ENCODE peak calls at places on chromosomes 11 and 22, in nine cellular contexts. N is CD8-positive, alpha-beta T cell; I is heart left ventricle; H is stomach; K is HL-60; Q is Panc1; J is MM.1S; S is neural crest cell; O is CD4-positive, alpha-beta T cell. G is an unnamed sample.

GRCh38 chr11:93054881-93055280 is 85.4 kb downstream of the MTNR1B start:
- DNase-seq in N (no peak), I (no peak), H (no peak), K (no peak), Q (peak; percentile 88), J (no peak), S (no peak), O (no peak), G (peak; percentile 89)

GRCh38 chr11:34236572-34236971 is 121.2 kb downstream of the ABTB2 start:
- DNase-seq in N (no peak), I (no peak), H (no peak), K (no peak), Q (no peak), J (no peak), S (no peak), O (no peak), G (no peak)

GRCh38 chr11:134517115-134517514 is 105.1 kb upstream of the B3GAT1 start:
- DNase-seq in N (no peak), I (no peak), H (no peak), K (no peak), Q (no peak), J (no peak), S (no peak), O (no peak), G (no peak)

GRCh38 chr11:69711824-69712801 is 8.3 kb upstream of the FGF19 start:
- DNase-seq in N (no peak), I (no peak), H (no peak), K (peak; percentile 89), Q (no peak), J (no peak), S (no peak), O (no peak), G (no peak)

GRCh38 chr11:75553889-75554257 is 8.2 kb upstream of the SERPINH1 start:
- DNase-seq in N (no peak), I (no peak), H (no peak), K (no peak), Q (no peak), J (no peak), S (no peak), O (no peak), G (no peak)

GRCh38 chr11:79439430-79439892 is 1.4 kb downstream of the TENM4 start:
- DNase-seq in N (no peak), I (peak; percentile 34), H (no peak), K (no peak), Q (no peak), J (peak; percentile 18), S (no peak), O (no peak), G (peak; percentile 8)

GRCh38 chr11:61586792-61587430 is 6.0 kb upstream of the SYT7 start:
- DNase-seq in N (no peak), I (no peak), H (no peak), K (no peak), Q (no peak), J (no peak), S (no peak), O (no peak), G (no peak)

GRCh38 chr22:45604239-45604711 is 67.4 kb upstream of the ATXN10 start:
- DNase-seq in N (no peak), I (no peak), H (no peak), K (peak; percentile 42), Q (no peak), J (no peak), S (no peak), O (no peak), G (no peak)

GRCh38 chr11:57413681-57414080 is 13.2 kb downstream of the SLC43A3 start:
- DNase-seq in N (no peak), I (no peak), H (no peak), K (no peak), Q (no peak), J (no peak), S (no peak), O (no peak), G (no peak)

GRCh38 chr11:120210651-120211521 is at the start of gene OAF:
- DNase-seq in N (peak; percentile 10), I (peak; percentile 84), H (peak; percentile 64), K (peak; percentile 72), Q (no peak), J (peak; percentile 94), S (peak; percentile 81), O (peak; percentile 56), G (peak; percentile 89)

GRCh38 chr11:65291613-65292012 is 23.1 kb upstream of the CDC42EP2 start:
- DNase-seq in N (no peak), I (no peak), H (no peak), K (no peak), Q (no peak), J (no peak), S (no peak), O (no peak), G (no peak)

GRCh38 chr22:45563362-45564040 is 60.8 kb downstream of the FBLN1 start:
- DNase-seq in N (no peak), I (no peak), H (no peak), K (no peak), Q (no peak), J (no peak), S (no peak), O (no peak), G (no peak)

GRCh38 chr22:37024339-37025157 is 5.0 kb downstream of the MPST start:
- DNase-seq in N (no peak), I (no peak), H (no peak), K (no peak), Q (no peak), J (no peak), S (no peak), O (no peak), G (no peak)

GRCh38 chr11:5317301-5317700 is 6.8 kb downstream of the OR51B2 start:
- DNase-seq in N (no peak), I (no peak), H (no peak), K (no peak), Q (no peak), J (no peak), S (no peak), O (no peak), G (no peak)
- TF ChIP-seq CTCF in N (no peak), I (no peak), H (no peak), K (no peak), Q (no peak), J (no peak), S (no peak), O (no peak), G (no peak)

GRCh38 chr11:8055111-8055835 is 25.7 kb upstream of the TUB start:
- DNase-seq in N (no peak), I (no peak), H (peak; percentile 10), K (no peak), Q (no peak), J (no peak), S (no peak), O (no peak), G (no peak)
- TF ChIP-seq CTCF in N (no peak), I (no peak), H (no peak), K (no peak), Q (no peak), J (peak; percentile 26), S (peak; percentile 25), O (no peak), G (peak; percentile 31)

DNA sequence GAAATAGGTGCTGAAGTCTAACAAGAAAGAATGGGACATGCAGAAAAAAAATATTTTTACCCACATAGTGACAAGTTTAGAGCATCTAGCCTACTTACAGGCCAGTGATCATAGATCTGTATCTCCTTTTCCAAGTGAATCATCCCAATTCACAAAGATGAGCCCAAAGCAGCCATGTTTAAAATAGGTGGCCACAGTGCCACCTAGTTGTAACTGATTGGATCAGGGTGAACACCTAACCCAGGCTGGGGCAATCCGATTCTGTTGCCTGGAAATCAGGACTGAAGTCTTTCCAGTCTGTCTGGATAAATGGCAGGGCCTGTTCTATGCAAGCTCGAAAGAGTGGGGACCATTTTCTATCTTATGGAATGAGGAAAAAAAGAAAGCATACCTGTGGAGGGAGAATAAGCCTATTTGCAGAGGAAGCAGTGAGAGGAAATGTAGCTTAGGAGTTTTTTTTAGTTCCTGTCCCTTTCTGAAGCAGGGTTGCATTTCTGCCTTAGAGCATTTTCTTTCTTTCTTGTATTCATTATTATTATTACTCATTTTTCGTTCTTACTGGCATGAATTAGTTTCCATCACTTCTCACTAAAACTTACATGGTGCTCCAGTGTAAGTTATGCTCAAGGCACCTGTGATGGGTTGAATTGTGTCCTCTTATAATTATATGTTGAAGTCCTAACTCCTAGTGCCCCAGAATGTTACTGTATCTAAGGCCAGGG is 113.2 kb upstream of the RAG2 start:
- DNase-seq in N (no peak), I (no peak), H (no peak), K (no peak), Q (no peak), J (no peak), S (no peak), O (no peak), G (no peak)
- TF ChIP-seq CTCF in N (no peak), I (no peak), H (no peak), K (no peak), Q (peak; percentile 58), J (peak; percentile 30), S (no peak), O (no peak), G (no peak)

GRCh38 chr11:129691154-129691553 is 124.5 kb upstream of the TMEM45B start:
- DNase-seq in N (no peak), I (no peak), H (no peak), K (no peak), Q (no peak), J (no peak), S (no peak), O (no peak), G (no peak)

GRCh38 chr11:129694966-129695365 is 120.7 kb upstream of the TMEM45B start:
- DNase-seq in N (no peak), I (no peak), H (no peak), K (no peak), Q (no peak), J (no peak), S (no peak), O (no peak), G (no peak)

GRCh38 chr11:129696309-129696989 is 119.2 kb upstream of the TMEM45B start:
- DNase-seq in N (no peak), I (no peak), H (no peak), K (no peak), Q (no peak), J (no peak), S (no peak), O (no peak), G (no peak)

GRCh38 chr11:129695543-129696308 is 119.9 kb upstream of the TMEM45B start:
- DNase-seq in N (peak; percentile 34), I (peak; percentile 44), H (peak; percentile 82), K (peak; percentile 46), Q (peak; percentile 18), J (peak; percentile 81), S (peak; percentile 80), O (peak; percentile 70), G (peak; percentile 38)

GRCh38 chr11:129694538-129694937 is 121.1 kb upstream of the TMEM45B start:
- DNase-seq in N (no peak), I (no peak), H (no peak), K (peak; percentile 8), Q (no peak), J (no peak), S (no peak), O (no peak), G (no peak)
- TF ChIP-seq CTCF in N (no peak), I (no peak), H (no peak), K (no peak), Q (peak; percentile 69), J (peak; percentile 50), S (peak; percentile 12), O (no peak), G (no peak)

DNA sequence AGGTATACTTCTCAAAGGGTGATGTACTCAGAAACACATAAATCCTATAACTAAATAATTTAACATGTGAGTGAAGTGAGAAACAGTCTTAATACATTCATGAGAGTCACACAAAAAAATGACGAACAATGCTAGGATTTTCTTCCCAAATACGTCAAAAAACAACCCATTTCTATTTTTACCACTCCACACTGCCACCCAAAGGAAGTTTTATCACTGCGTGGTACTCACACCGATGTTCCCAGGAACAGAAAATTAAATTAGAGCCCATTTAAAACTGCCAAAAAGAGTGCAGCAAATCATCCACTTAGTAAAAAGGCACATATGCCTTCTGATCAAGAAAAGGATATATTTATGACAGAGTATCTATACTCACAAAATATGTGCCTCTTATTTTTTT is 710.9 kb upstream of the FAT3 start:
- DNase-seq in N (no peak), I (no peak), H (no peak), K (no peak), Q (no peak), J (no peak), S (no peak), O (no peak), G (no peak)
- TF ChIP-seq CTCF in N (no peak), I (no peak), H (no peak), K (no peak), Q (peak; percentile 11), J (no peak), S (peak; percentile 38), O (no peak), G (no peak)

G was measured in cardiac muscle cell.